ENCODE peak calls at places on chromosomes 13 and 19, in four cellular contexts. I, A, M and Q are unnamed samples.

GRCh38 chr19:48400018-48400742 is 6.7 kb downstream of the GRIN2D start:
- DNase-seq in I (peak), A (no peak), M (peak), Q (no peak)

GRCh38 chr13:89380101-89380500 is 1708.9 kb downstream of the SLITRK5 start:
- DNase-seq in I (no peak), A (no peak), M (no peak), Q (no peak)

GRCh38 chr19:47479701-47480503 is 4.1 kb downstream of the KPTN start:
- DNase-seq in I (no peak), A (no peak), M (no peak), Q (peak)

GRCh38 chr19:15911599-15912237 is 13.8 kb upstream of the CYP4F2 start:
- DNase-seq in I (no peak), A (peak), M (no peak), Q (no peak)

GRCh38 chr13:66506979-66507378 is 723.2 kb downstream of the PCDH9 start:
- DNase-seq in I (no peak), A (no peak), M (no peak), Q (no peak)

GRCh38 chr13:44273991-44274810 is 99.4 kb upstream of the SERP2 start:
- DNase-seq in I (no peak), A (no peak), M (no peak), Q (peak)

GRCh38 chr13:50244913-50245574 is 229.8 kb downstream of the KCNRG start:
- DNase-seq in I (peak), A (no peak), M (no peak), Q (peak)

GRCh38 chr13:19838726-19839342 is 24.6 kb downstream of the ZMYM5 start:
- DNase-seq in I (no peak), A (no peak), M (no peak), Q (peak)

GRCh38 chr13:52010890-52011689 is at the start of gene ATP7B:
- DNase-seq in I (peak), A (no peak), M (peak), Q (peak)

GRCh38 chr19:925912-926594 is at the start of gene ARID3A:
- DNase-seq in I (peak), A (no peak), M (peak), Q (peak)
- TF ChIP-seq POLR2A in I (peak), A (no peak), M (no peak), Q (peak)

GRCh38 chr19:52227980-52228379 is 38.1 kb downstream of the PPP2R1A start:
- DNase-seq in I (no peak), A (no peak), M (no peak), Q (no peak)
- TF ChIP-seq POLR2A in I (no peak), A (no peak), M (no peak), Q (no peak)

GRCh38 chr19:3061214-3062161 is 807 bp downstream of the TLE5 start:
- DNase-seq in I (no peak), A (peak), M (peak), Q (peak)
- TF ChIP-seq POLR2A in I (no peak), A (peak), M (peak), Q (peak)

GRCh38 chr13:79392882-79393563 is 13.0 kb downstream of the RBM26 start:
- DNase-seq in I (no peak), A (no peak), M (no peak), Q (peak)
- TF ChIP-seq POLR2A in I (no peak), A (no peak), M (no peak), Q (no peak)